ENCODE peak calls at places on chromosomes 16 and 17, in five cellular contexts. A is activated T-cell treated with anti-CD3 and anti-CD28 coated beads, Interleukin-2, amount 50 U/mL, for 72 hours; C is GM04504; V is OCI-M1; H is progenitor cell of endocrine pancreas. Z is an unnamed sample.

GRCh38 chr16:57559075-57559790 is 16.8 kb downstream of the ADGRG5 start:
- DNase-seq in V (no peak), A (no peak), C (no peak), H (no peak), Z (no peak)

GRCh38 chr16:51391798-51392511 is 240.9 kb upstream of the SALL1 start:
- DNase-seq in C (no peak), H (no peak), V (no peak), A (no peak), Z (no peak)

GRCh38 chr17:51805765-51806164 is 352.7 kb downstream of the CA10 start:
- DNase-seq in H (no peak), C (no peak), V (no peak), A (no peak), Z (no peak)

GRCh38 chr16:1535391-1536291 is 2.2 kb downstream of the TMEM204 start:
- DNase-seq in V (no peak), A (peak), C (no peak), H (no peak), Z (no peak)

GRCh38 chr16:81369888-81370504 is 55.2 kb downstream of the GAN start:
- DNase-seq in C (no peak), V (no peak), A (no peak), H (no peak), Z (no peak)

GRCh38 chr16:66728117-66728787 is 23.2 kb downstream of the DYNC1LI2 start:
- DNase-seq in A (no peak), C (no peak), V (peak), H (no peak), Z (no peak)

GRCh38 chr16:69176033-69176780 is 10.8 kb upstream of the SNTB2 start:
- DNase-seq in V (no peak), C (peak), H (no peak), A (no peak), Z (no peak)

GRCh38 chr16:30491744-30492308 is 19.3 kb downstream of the ITGAL start:
- DNase-seq in V (peak), C (peak), A (peak), H (no peak), Z (no peak)

GRCh38 chr17:42184717-42185496 is at the start of gene HCRT:
- DNase-seq in V (no peak), H (no peak), C (no peak), A (no peak), Z (no peak)

GRCh38 chr16:3087243-3087791 is 11.8 kb downstream of the ZSCAN10 start:
- DNase-seq in C (no peak), A (no peak), H (no peak), V (peak), Z (no peak)

GRCh38 chr17:27453466-27453865 is 2.8 kb upstream of the KSR1 start:
- DNase-seq in H (no peak), V (no peak), A (no peak), C (no peak), Z (no peak)

GRCh38 chr17:17698869-17699351 is 17.7 kb downstream of the RAI1 start:
- DNase-seq in H (no peak), C (no peak), A (no peak), V (no peak), Z (no peak)

GRCh38 chr16:1416521-1416941 is 2.0 kb upstream of the UNKL start:
- DNase-seq in C (no peak), H (no peak), V (no peak), A (no peak), Z (no peak)

GRCh38 chr17:29929544-29930398 is at the start of gene SSH2:
- DNase-seq in A (peak), V (peak), C (peak), H (peak), Z (peak)

GRCh38 chr17:27946521-27946920 is 53.4 kb upstream of the LYRM9 start:
- DNase-seq in A (no peak), C (no peak), H (no peak), V (no peak), Z (no peak)

GRCh38 chr17:48825446-48826381 is 5.1 kb upstream of the CALCOCO2 start:
- DNase-seq in C (no peak), H (no peak), V (peak), A (no peak), Z (no peak)

Z was measured in mesothelial cell of epicardium.